ENCODE peak calls at places on chromosomes 5 and 9, in four cellular contexts. Z is RPMI7951, S is heart left ventricle, F is ACHN. H is an unnamed sample.

GRCh38 chr9:82882744-82883143 is 180.2 kb downstream of the RASEF start:
- DNase-seq in Z (no peak), S (no peak), F (no peak), H (no peak)

GRCh38 chr5:31000287-31000686 is 193.2 kb upstream of the CDH6 start:
- DNase-seq in Z (no peak), S (no peak), F (no peak), H (no peak)

GRCh38 chr5:88544131-88544530 is 275.5 kb upstream of the TMEM161B start:
- DNase-seq in Z (no peak), S (no peak), F (no peak), H (no peak)

GRCh38 chr5:32754251-32754650 is 43.1 kb downstream of the NPR3 start:
- DNase-seq in Z (no peak), S (no peak), F (no peak), H (no peak)

GRCh38 chr5:24094081-24094480 is 550.7 kb downstream of the CDH10 start:
- DNase-seq in Z (no peak), S (no peak), F (no peak), H (no peak)

GRCh38 chr5:150301170-150301505 is 1.6 kb downstream of the ARSI start:
- DNase-seq in Z (peak), S (no peak), F (no peak), H (no peak)

GRCh38 chr9:134494273-134494815 is 147.3 kb upstream of the COL5A1 start:
- DNase-seq in Z (no peak), S (no peak), F (no peak), H (no peak)

GRCh38 chr9:72022846-72023245 is 37.6 kb downstream of the C9orf57 start:
- DNase-seq in Z (peak), S (no peak), F (no peak), H (peak)

GRCh38 chr9:114930063-114930812 is at the start of gene TNFSF8:
- DNase-seq in Z (peak), S (peak), F (no peak), H (no peak)